ENCODE peak calls at places on chromosomes 3 and 15, in seven cellular contexts. O, D, K, C, A, G and U are unnamed samples.

GRCh38 chr3:95899911-95900310 is 914.5 kb upstream of the EPHA6 start:
- DNase-seq in O (no peak), D (no peak), K (no peak), C (no peak), A (no peak), G (peak), U (no peak)

GRCh38 chr3:172391592-172392302 is 56.5 kb downstream of the GHSR start:
- DNase-seq in O (no peak), D (no peak), K (no peak), C (no peak), A (no peak), G (peak), U (no peak)

GRCh38 chr3:23325466-23326065 is 122.4 kb downstream of the UBE2E2 start:
- DNase-seq in O (no peak), D (no peak), K (no peak), C (no peak), A (no peak), G (no peak), U (no peak)

GRCh38 chr3:149844073-149844472 is 31.1 kb downstream of the RNF13 start:
- DNase-seq in O (no peak), D (no peak), K (no peak), C (no peak), A (no peak), G (no peak), U (no peak)

GRCh38 chr3:189655617-189656016 is 24.4 kb downstream of the TP63 start:
- DNase-seq in O (no peak), D (no peak), K (no peak), C (no peak), A (no peak), G (no peak), U (no peak)

GRCh38 chr3:171679011-171679492 is 131.2 kb downstream of the PLD1 start:
- DNase-seq in O (no peak), D (no peak), K (no peak), C (no peak), A (no peak), G (no peak), U (no peak)

GRCh38 chr15:90126022-90126421 is 23.8 kb upstream of the IDH2 start:
- DNase-seq in O (no peak), D (no peak), K (no peak), C (no peak), A (no peak), G (no peak), U (no peak)

GRCh38 chr3:141915016-141915415 is 38.6 kb downstream of the ATP1B3 start:
- DNase-seq in O (no peak), D (no peak), K (no peak), C (no peak), A (no peak), G (peak), U (no peak)

GRCh38 chr3:58173029-58173669 is 37.6 kb downstream of the DNASE1L3 start:
- DNase-seq in O (no peak), D (no peak), K (peak), C (no peak), A (no peak), G (no peak), U (no peak)

GRCh38 chr15:95444860-95445259 is 885.6 kb upstream of the NR2F2 start:
- DNase-seq in O (no peak), D (no peak), K (no peak), C (no peak), A (no peak), G (no peak), U (no peak)

GRCh38 chr3:48650723-48651122 is 12.0 kb downstream of the CELSR3 start:
- DNase-seq in O (no peak), D (no peak), K (no peak), C (no peak), A (no peak), G (no peak), U (no peak)

GRCh38 chr3:183766745-183767606 is 58.4 kb downstream of the MAP6D1 start:
- DNase-seq in O (peak), D (no peak), K (peak), C (peak), A (peak), G (peak), U (peak)

GRCh38 chr3:140207541-140207940 is 272.6 kb downstream of the CLSTN2 start:
- DNase-seq in O (no peak), D (no peak), K (no peak), C (no peak), A (no peak), G (no peak), U (no peak)

GRCh38 chr3:188264231-188265213 is 110.6 kb downstream of the LPP start:
- DNase-seq in O (no peak), D (no peak), K (no peak), C (no peak), A (peak), G (peak), U (no peak)

GRCh38 chr15:85500729-85501128 is 120.3 kb downstream of the AKAP13 start:
- DNase-seq in O (no peak), D (no peak), K (no peak), C (no peak), A (peak), G (peak), U (no peak)

GRCh38 chr3:189808246-189809007 is 177.2 kb downstream of the TP63 start:
- DNase-seq in O (peak), D (no peak), K (no peak), C (no peak), A (no peak), G (no peak), U (no peak)

GRCh38 chr3:126146525-126147146 is 33.8 kb downstream of the ALDH1L1 start:
- DNase-seq in O (peak), D (no peak), K (peak), C (no peak), A (peak), G (no peak), U (peak)

GRCh38 chr3:184239710-184240109 is 9.1 kb downstream of the ALG3 start:
- DNase-seq in O (peak), D (no peak), K (no peak), C (no peak), A (no peak), G (no peak), U (no peak)

GRCh38 chr15:50167112-50167511 is 14.9 kb upstream of the SLC27A2 start:
- DNase-seq in O (no peak), D (no peak), K (no peak), C (no peak), A (no peak), G (no peak), U (no peak)

GRCh38 chr15:63856711-63857458 is 23.1 kb upstream of the HERC1 start:
- DNase-seq in O (no peak), D (no peak), K (no peak), C (no peak), A (no peak), G (peak), U (no peak)

GRCh38 chr3:181711325-181712135 is at the start of gene SOX2:
- DNase-seq in O (peak), D (no peak), K (peak), C (peak), A (no peak), G (peak), U (peak)

GRCh38 chr3:100317928-100318327 is 16.6 kb upstream of the NIT2 start:
- DNase-seq in O (no peak), D (no peak), K (no peak), C (no peak), A (no peak), G (no peak), U (no peak)

GRCh38 chr3:71684752-71685151 is 40.5 kb downstream of the EIF4E3 start:
- DNase-seq in O (no peak), D (no peak), K (no peak), C (no peak), A (peak), G (peak), U (no peak)

GRCh38 chr3:29138171-29138570 is 142.7 kb upstream of the RBMS3 start:
- DNase-seq in O (no peak), D (no peak), K (no peak), C (no peak), A (no peak), G (no peak), U (no peak)

GRCh38 chr3:115004201-115005140 is 142.6 kb downstream of the ZBTB20 start:
- DNase-seq in O (no peak), D (no peak), K (no peak), C (no peak), A (no peak), G (no peak), U (no peak)

GRCh38 chr3:132124096-132124495 is 89.3 kb upstream of the CPNE4 start:
- DNase-seq in O (no peak), D (no peak), K (no peak), C (no peak), A (no peak), G (no peak), U (no peak)

GRCh38 chr3:59502806-59503205 is 453.0 kb upstream of the CFAP20DC start:
- DNase-seq in O (no peak), D (no peak), K (no peak), C (no peak), A (no peak), G (peak), U (no peak)

GRCh38 chr3:55486857-55487375 is at the start of gene WNT5A:
- DNase-seq in O (peak), D (no peak), K (peak), C (no peak), A (no peak), G (no peak), U (peak)

GRCh38 chr3:195105841-195106417 is 165.0 kb downstream of the XXYLT1 start:
- DNase-seq in O (no peak), D (no peak), K (no peak), C (no peak), A (no peak), G (no peak), U (no peak)

GRCh38 chr15:31605467-31605931 is 278.9 kb downstream of the KLF13 start:
- DNase-seq in O (no peak), D (no peak), K (peak), C (no peak), A (no peak), G (peak), U (no peak)

GRCh38 chr15:87349181-87349580 is 907.4 kb downstream of the NTRK3 start:
- DNase-seq in O (no peak), D (no peak), K (no peak), C (no peak), A (no peak), G (peak), U (no peak)

GRCh38 chr15:96327155-96327741 is 3.3 kb upstream of the NR2F2 start:
- DNase-seq in O (no peak), D (no peak), K (peak), C (peak), A (no peak), G (peak), U (no peak)

GRCh38 chr15:33013827-33014445 is 180.6 kb downstream of the FMN1 start:
- DNase-seq in O (no peak), D (no peak), K (no peak), C (peak), A (no peak), G (peak), U (no peak)

GRCh38 chr3:57855281-57855680 is 99.2 kb downstream of the SLMAP start:
- DNase-seq in O (no peak), D (no peak), K (no peak), C (no peak), A (no peak), G (peak), U (no peak)

GRCh38 chr3:190912736-190913135 is 50.2 kb upstream of the GMNC start:
- DNase-seq in O (no peak), D (no peak), K (peak), C (no peak), A (no peak), G (no peak), U (no peak)

GRCh38 chr3:179794355-179794754 is 141.5 kb downstream of the USP13 start:
- DNase-seq in O (no peak), D (no peak), K (no peak), C (no peak), A (no peak), G (no peak), U (no peak)

GRCh38 chr3:171186383-171186782 is 159.9 kb upstream of the SLC2A2 start:
- DNase-seq in O (no peak), D (no peak), K (no peak), C (no peak), A (no peak), G (no peak), U (no peak)

DNA sequence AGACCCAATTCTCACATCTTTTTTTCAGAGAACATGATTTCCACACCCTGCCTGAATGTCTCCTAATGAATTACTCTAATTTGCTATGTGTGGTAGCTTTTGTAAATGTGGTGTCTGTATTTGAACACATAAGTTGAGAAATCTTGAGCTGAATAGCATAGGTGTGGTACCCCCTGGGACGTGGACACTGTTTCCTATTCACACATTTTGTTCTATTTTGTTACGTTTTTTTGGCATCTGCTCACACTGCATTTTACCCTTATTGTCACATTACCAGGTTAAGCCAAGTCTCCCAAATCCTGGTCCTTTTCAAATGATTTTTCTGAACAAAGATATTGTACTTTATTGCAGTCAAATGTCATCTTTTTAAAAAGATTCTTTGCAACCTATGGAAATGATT is 6.8 kb upstream of the MAPK6 start:
- DNase-seq in O (no peak), D (no peak), K (no peak), C (no peak), A (no peak), G (no peak), U (no peak)
- H3K27ac ChIP-seq in O (no peak), D (no peak), K (peak), C (no peak), A (peak), G (no peak), U (no peak)

DNA sequence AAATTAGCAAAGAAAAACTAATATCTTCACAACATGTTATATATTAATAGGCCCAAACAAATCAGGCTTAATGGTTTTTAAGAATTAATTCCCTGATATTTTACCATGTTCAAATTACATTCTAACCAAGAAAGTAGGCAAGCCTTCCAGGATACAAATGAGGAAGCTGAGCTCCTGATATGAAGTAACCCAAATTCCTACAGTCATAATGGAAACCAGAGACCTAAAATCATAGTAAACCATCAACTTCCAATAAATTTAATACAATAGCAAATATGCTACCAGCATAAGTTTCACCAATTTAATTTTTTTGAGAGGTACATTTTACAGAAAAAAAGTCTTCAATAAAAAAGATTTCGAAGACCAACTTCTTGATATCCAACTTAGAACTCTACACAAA is 3.8 kb downstream of the DCBLD2 start:
- DNase-seq in O (no peak), D (no peak), K (no peak), C (no peak), A (no peak), G (no peak), U (no peak)
- TF ChIP-seq CTCF in O (no peak), D (no peak), K (no peak), C (no peak), A (no peak), G (no peak), U (no peak)

GRCh38 chr15:29114277-29115092 is 155.1 kb downstream of the NSMCE3 start:
- DNase-seq in O (no peak), D (no peak), K (no peak), C (no peak), A (no peak), G (no peak), U (peak)
- H3K4me3 ChIP-seq in O (no peak), D (peak), K (no peak), C (no peak), A (no peak), G (no peak), U (no peak)

DNA sequence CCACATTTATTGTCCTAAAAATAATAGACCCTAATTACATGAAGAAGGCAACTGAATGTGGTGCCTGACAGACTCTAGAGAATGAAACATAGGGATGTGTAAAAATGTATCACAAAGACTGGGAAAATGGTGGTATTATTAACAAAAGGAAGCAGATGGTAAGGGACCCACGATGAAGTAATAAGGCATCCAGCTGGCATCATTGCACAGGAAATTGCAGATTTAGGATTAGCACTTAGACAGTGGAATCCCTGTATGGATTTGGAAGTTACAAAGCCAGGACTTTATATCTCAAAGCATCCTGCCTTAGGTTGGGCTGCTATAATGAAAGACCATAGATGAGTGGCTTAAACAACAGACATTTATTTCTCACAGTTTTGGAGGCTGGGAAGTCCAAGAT is 104.3 kb downstream of the PPM1L start:
- DNase-seq in O (no peak), D (no peak), K (no peak), C (no peak), A (no peak), G (no peak), U (no peak)
- H3K27ac ChIP-seq in O (no peak), D (no peak), K (no peak), C (no peak), A (no peak), G (no peak), U (no peak)

DNA sequence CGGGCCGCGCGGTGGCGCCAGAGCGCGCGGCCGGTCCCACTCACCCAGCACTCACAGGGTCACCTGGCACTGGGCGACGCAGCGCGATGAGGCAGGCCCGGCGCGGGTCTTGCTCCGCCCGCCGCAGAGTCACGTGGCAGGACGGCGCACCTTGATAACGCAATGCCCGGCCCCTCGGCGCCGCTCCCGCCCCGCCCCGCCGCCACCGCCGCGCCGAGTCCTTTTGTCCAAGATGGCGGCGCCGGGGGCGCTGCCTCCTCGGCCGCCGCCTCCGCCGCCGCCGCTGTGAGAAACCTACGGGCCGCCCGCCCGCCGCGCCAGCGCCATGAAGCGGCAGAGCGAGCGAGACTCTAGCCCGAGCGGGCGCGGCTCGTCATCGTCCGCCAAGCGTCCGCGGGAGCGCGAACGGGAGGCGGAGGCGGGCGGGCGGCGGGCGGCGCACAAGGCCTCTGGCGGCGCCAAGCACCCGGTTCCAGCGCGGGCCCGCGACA is at the start of gene RBM15B:
- DNase-seq in O (peak), D (peak), K (peak), C (peak), A (peak), G (peak), U (peak)
- TF ChIP-seq CTCF in O (peak), D (peak), K (peak), C (no peak), A (no peak), G (peak), U (peak)

DNA sequence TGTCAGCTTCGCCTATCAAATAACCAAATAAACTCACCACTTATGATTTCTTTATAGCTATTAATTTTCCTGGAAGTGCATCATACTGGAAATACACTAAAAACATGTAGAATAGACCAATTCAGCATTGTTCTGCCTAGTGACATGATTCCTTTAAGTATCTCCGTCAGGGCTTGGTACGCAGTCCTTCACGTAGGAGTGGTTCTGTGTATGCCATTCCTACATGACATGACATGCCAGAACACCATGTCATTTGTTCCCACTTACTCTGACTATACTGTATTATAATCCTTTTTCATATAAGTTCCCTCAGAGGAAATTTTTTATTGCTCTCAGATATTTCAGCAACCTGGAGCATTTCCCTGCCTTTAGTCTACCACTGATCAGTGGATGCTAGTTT is 230.7 kb upstream of the EPHA3 start:
- DNase-seq in O (no peak), D (no peak), K (no peak), C (no peak), A (no peak), G (no peak), U (no peak)
- H3K4me3 ChIP-seq in O (no peak), D (no peak), K (no peak), C (no peak), A (no peak), G (no peak), U (no peak)

GRCh38 chr3:76930712-76931111 is 109.2 kb upstream of the ROBO2 start:
- DNase-seq in O (no peak), D (no peak), K (no peak), C (no peak), A (no peak), G (no peak), U (no peak)
- H3K27ac ChIP-seq in O (no peak), D (no peak), K (no peak), C (no peak), A (no peak), G (no peak), U (no peak)

DNA sequence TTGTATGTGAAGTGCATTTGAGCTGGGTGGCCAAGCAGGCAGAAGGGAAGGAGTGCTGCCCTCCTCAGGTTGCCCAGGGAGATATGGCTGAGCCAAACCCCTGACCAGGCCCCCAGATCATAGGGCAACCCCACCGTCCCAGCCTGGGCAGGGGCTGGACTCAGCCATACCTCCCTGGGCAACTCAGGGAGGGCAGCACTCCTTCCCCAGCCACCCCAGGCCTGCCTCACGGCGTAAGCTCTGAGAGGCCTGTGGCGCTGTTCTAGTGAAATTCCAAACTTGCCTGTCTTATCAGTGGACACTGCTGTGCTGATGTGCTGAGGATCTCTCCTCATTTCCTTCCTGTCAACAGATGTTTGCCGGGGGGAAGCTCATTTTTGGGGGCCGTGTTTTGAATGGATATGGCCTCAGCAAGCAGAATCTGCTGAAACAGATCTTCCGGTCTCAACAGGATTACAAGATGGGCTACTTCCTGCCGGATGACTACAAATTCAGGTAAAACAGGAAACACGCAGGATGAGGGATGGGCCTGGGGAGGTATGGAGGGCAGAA is 57.6 kb upstream of the FGD5 start:
- DNase-seq in O (no peak), D (no peak), K (peak), C (no peak), A (no peak), G (no peak), U (no peak)
- TF ChIP-seq CTCF in O (no peak), D (no peak), K (peak), C (no peak), A (no peak), G (no peak), U (no peak)

GRCh38 chr3:146892041-146892440 is 286.9 kb upstream of the PLSCR5 start:
- DNase-seq in O (no peak), D (no peak), K (peak), C (no peak), A (no peak), G (no peak), U (no peak)

GRCh38 chr3:146896711-146897110 is 291.6 kb upstream of the PLSCR5 start:
- DNase-seq in O (no peak), D (no peak), K (no peak), C (no peak), A (no peak), G (no peak), U (no peak)

GRCh38 chr3:146889616-146890015 is 284.5 kb upstream of the PLSCR5 start:
- DNase-seq in O (no peak), D (no peak), K (no peak), C (no peak), A (no peak), G (no peak), U (no peak)

GRCh38 chr3:146899171-146899570 is 294.0 kb upstream of the PLSCR5 start:
- DNase-seq in O (no peak), D (no peak), K (no peak), C (no peak), A (no peak), G (no peak), U (no peak)

GRCh38 chr3:146895026-146895749 is 290.0 kb upstream of the PLSCR5 start:
- DNase-seq in O (no peak), D (no peak), K (no peak), C (no peak), A (no peak), G (peak), U (no peak)
- H3K4me3 ChIP-seq in O (no peak), D (no peak), K (no peak), C (no peak), A (no peak), G (no peak), U (no peak)